ENCODE peak calls at places on chromosomes 1 and 21, in four cellular contexts. V is T-cell, A is HT1080, Y is NCI-H1694. B is an unnamed sample.

GRCh38 chr21:34524671-34525601 is 12.9 kb upstream of the KCNE1 start:
- DNase-seq in V (no peak), A (peak; percentile 32), Y (no peak), B (peak; percentile 30)

GRCh38 chr1:184865831-184866230 is 108.5 kb downstream of the NIBAN1 start:
- DNase-seq in V (no peak), A (no peak), Y (no peak), B (no peak)

GRCh38 chr1:109917429-109918076 is 6.9 kb downstream of the CSF1 start:
- DNase-seq in V (no peak), A (no peak), Y (no peak), B (no peak)

GRCh38 chr1:60765204-60765603 is 317.2 kb upstream of the NFIA start:
- DNase-seq in V (no peak), A (peak; percentile 18), Y (peak; percentile 14), B (peak; percentile 51)

GRCh38 chr1:173648880-173649605 is 13.9 kb downstream of the TEX50 start:
- DNase-seq in V (no peak), A (no peak), Y (no peak), B (no peak)

GRCh38 chr1:199742547-199742946 is 285.0 kb upstream of the NR5A2 start:
- DNase-seq in V (no peak), A (peak; percentile 92), Y (no peak), B (no peak)

GRCh38 chr1:4973341-4973740 is 318.9 kb downstream of the AJAP1 start:
- DNase-seq in V (no peak), A (no peak), Y (no peak), B (no peak)

GRCh38 chr1:3869751-3870301 is 12.6 kb downstream of the DFFB start:
- DNase-seq in V (no peak), A (no peak), Y (peak; percentile 16), B (no peak)

GRCh38 chr1:232307299-232307698 is 322.6 kb downstream of the SIPA1L2 start:
- DNase-seq in V (no peak), A (no peak), Y (no peak), B (no peak)

B was measured in testis.